ENCODE peak calls at places on chromosomes 4 and X, in seven cellular contexts. R is stimulated activated CD8-positive, alpha-beta memory T cell treated with anti-CD3 and anti-CD28 coated beads, Interleukin-15, amount 100 ng/mL, for 4 hours; U is stimulated activated CD4-positive, alpha-beta T cell treated with anti-CD3 and anti-CD28 coated beads, Interleukin-15, amount 100 ng/mL, for 1 hour; K is NCI-H69; H is AG08395; T is NAMALWA; P is naive thymus-derived CD8-positive, alpha-beta T cell. I is an unnamed sample.

GRCh38 chrX:57918750-57919436 is 8.6 kb upstream of the ZXDA start:
- DNase-seq in R (no peak), U (no peak), K (no peak), H (peak), T (peak), P (peak), I (peak)

GRCh38 chr4:40196724-40197281 is at the start of gene RHOH:
- DNase-seq in R (peak), U (peak), K (no peak), H (no peak), T (peak), P (peak), I (no peak)

GRCh38 chr4:85147481-85148076 is 181.1 kb upstream of the WDFY3 start:
- DNase-seq in R (no peak), U (no peak), K (peak), H (peak), T (peak), P (peak), I (peak)

GRCh38 chr4:102321260-102321991 is 23.9 kb downstream of the SLC39A8 start:
- DNase-seq in R (no peak), U (no peak), K (no peak), H (no peak), T (no peak), P (no peak), I (no peak)

GRCh38 chr4:37892641-37893040 is 1.8 kb downstream of the TBC1D1 start:
- DNase-seq in R (peak), U (no peak), K (no peak), H (no peak), T (peak), P (peak), I (no peak)

GRCh38 chr4:4424499-4425115 is 37.7 kb downstream of the NSG1 start:
- DNase-seq in R (no peak), U (no peak), K (no peak), H (no peak), T (no peak), P (no peak), I (no peak)

GRCh38 chr4:110970642-110971041 is 347.8 kb upstream of the PITX2 start:
- DNase-seq in R (no peak), U (no peak), K (peak), H (peak), T (peak), P (no peak), I (peak)

GRCh38 chr4:169439244-169439643 is 168.5 kb upstream of the SH3RF1 start:
- DNase-seq in R (no peak), U (no peak), K (no peak), H (no peak), T (no peak), P (no peak), I (peak)

GRCh38 chrX:11129546-11129945 is 18.4 kb downstream of the HCCS start:
- DNase-seq in R (no peak), U (no peak), K (peak), H (no peak), T (no peak), P (no peak), I (no peak)

GRCh38 chr4:126604273-126604867 is 1028.4 kb upstream of the INTU start:
- DNase-seq in R (no peak), U (no peak), K (peak), H (peak), T (peak), P (no peak), I (peak)

GRCh38 chr4:7973545-7973981 is 33.9 kb upstream of the AFAP1 start:
- DNase-seq in R (no peak), U (no peak), K (no peak), H (peak), T (no peak), P (no peak), I (peak)

GRCh38 chr4:17030543-17030942 is 132.1 kb upstream of the LDB2 start:
- DNase-seq in R (no peak), U (no peak), K (no peak), H (peak), T (no peak), P (no peak), I (peak)

GRCh38 chr4:139890810-139891209 is 225.2 kb downstream of the MGST2 start:
- DNase-seq in R (no peak), U (no peak), K (no peak), H (peak), T (no peak), P (no peak), I (peak)

GRCh38 chr4:139629761-139630160 is 35.9 kb upstream of the MGST2 start:
- DNase-seq in R (no peak), U (no peak), K (no peak), H (no peak), T (no peak), P (no peak), I (no peak)

GRCh38 chrX:151359341-151359740 is 37.7 kb upstream of the VMA21 start:
- DNase-seq in R (no peak), U (no peak), K (no peak), H (no peak), T (no peak), P (no peak), I (no peak)

GRCh38 chrX:135707880-135708279 is 5.6 kb upstream of the CT45A1 start:
- DNase-seq in R (no peak), U (no peak), K (peak), H (no peak), T (peak), P (no peak), I (no peak)

GRCh38 chr4:8198206-8198905 is 734 bp upstream of the SH3TC1 start:
- DNase-seq in R (no peak), U (no peak), K (no peak), H (no peak), T (peak), P (no peak), I (no peak)

GRCh38 chr4:150720973-150721518 is 139.1 kb downstream of the MAB21L2 start:
- DNase-seq in R (no peak), U (no peak), K (no peak), H (no peak), T (no peak), P (no peak), I (no peak)

GRCh38 chrX:68934421-68934820 is 105.6 kb downstream of the EFNB1 start:
- DNase-seq in R (no peak), U (no peak), K (no peak), H (no peak), T (no peak), P (no peak), I (no peak)

GRCh38 chr4:152808670-152809069 is 28.9 kb downstream of the ARFIP1 start:
- DNase-seq in R (no peak), U (no peak), K (no peak), H (no peak), T (no peak), P (no peak), I (no peak)

GRCh38 chr4:71290074-71290473 is 48.7 kb upstream of the SLC4A4 start:
- DNase-seq in R (no peak), U (no peak), K (no peak), H (peak), T (no peak), P (no peak), I (peak)

GRCh38 chrX:111100191-111100590 is 4.2 kb downstream of the PAK3 start:
- DNase-seq in R (no peak), U (no peak), K (peak), H (peak), T (peak), P (peak), I (peak)

GRCh38 chrX:39757971-39758370 is 339.8 kb downstream of the BCOR start:
- DNase-seq in R (no peak), U (no peak), K (no peak), H (peak), T (no peak), P (no peak), I (peak)

GRCh38 chr4:26361287-26361686 is 40.5 kb downstream of the RBPJ start:
- DNase-seq in R (no peak), U (no peak), K (no peak), H (no peak), T (no peak), P (no peak), I (no peak)

GRCh38 chr4:163554870-163555465 is 60.5 kb downstream of the TMA16 start:
- DNase-seq in R (no peak), U (no peak), K (peak), H (peak), T (peak), P (peak), I (peak)

GRCh38 chr4:38189445-38189844 is 229.2 kb downstream of the PTTG2 start:
- DNase-seq in R (no peak), U (no peak), K (no peak), H (peak), T (no peak), P (no peak), I (peak)

GRCh38 chrX:48835524-48836329 is at the start of gene PCSK1N:
- DNase-seq in R (peak), U (no peak), K (peak), H (no peak), T (no peak), P (peak), I (no peak)

GRCh38 chr4:106541253-106541652 is 172.7 kb upstream of the GIMD1 start:
- DNase-seq in R (no peak), U (no peak), K (no peak), H (peak), T (no peak), P (no peak), I (peak)

GRCh38 chr4:132866616-132867015 is 282.5 kb upstream of the PCDH10 start:
- DNase-seq in R (no peak), U (no peak), K (no peak), H (no peak), T (no peak), P (no peak), I (no peak)